ENCODE peak calls at places on chromosomes 2 and 18, in four cellular contexts. One of them, this sample, is unnamed.

GRCh38 chr18:79383388-79384056 is 12.2 kb upstream of the NFATC1 start:
- DNase-seq in M059J: no peak
- DNase-seq in left kidney: no peak
- DNase-seq in NCI-H2107: no peak
- DNase-seq in this sample: no peak

GRCh38 chr2:101731221-101732054 is 33.9 kb downstream of the MAP4K4 start:
- DNase-seq in M059J: peak
- DNase-seq in NCI-H2107: no peak
- DNase-seq in left kidney: peak
- DNase-seq in this sample: no peak

GRCh38 chr2:197847666-197848401 is 43.4 kb downstream of the PLCL1 start:
- DNase-seq in left kidney: no peak
- DNase-seq in NCI-H2107: no peak
- DNase-seq in M059J: no peak
- DNase-seq in this sample: no peak

GRCh38 chr2:38602136-38602731 is 494 bp downstream of the HNRNPLL start:
- DNase-seq in left kidney: peak
- DNase-seq in NCI-H2107: no peak
- DNase-seq in M059J: peak
- DNase-seq in this sample: no peak

GRCh38 chr2:207771421-207771820 is 1.7 kb upstream of the FZD5 start:
- DNase-seq in left kidney: no peak
- DNase-seq in NCI-H2107: no peak
- DNase-seq in M059J: no peak
- DNase-seq in this sample: no peak

GRCh38 chr2:26941486-26941885 is 29.0 kb upstream of the MAPRE3 start:
- DNase-seq in NCI-H2107: no peak
- DNase-seq in left kidney: no peak
- DNase-seq in M059J: peak
- DNase-seq in this sample: no peak

GRCh38 chr2:241689306-241689705 is 2.7 kb upstream of the DTYMK start:
- DNase-seq in M059J: no peak
- DNase-seq in NCI-H2107: no peak
- DNase-seq in left kidney: no peak
- DNase-seq in this sample: no peak

GRCh38 chr2:101080214-101081068 is 70.7 kb downstream of the TBC1D8 start:
- DNase-seq in NCI-H2107: no peak
- DNase-seq in left kidney: peak
- DNase-seq in M059J: no peak
- DNase-seq in this sample: no peak

GRCh38 chr2:179562330-179562885 is 297.8 kb upstream of the SESTD1 start:
- DNase-seq in left kidney: peak
- DNase-seq in NCI-H2107: peak
- DNase-seq in M059J: peak
- DNase-seq in this sample: peak

GRCh38 chr2:127097841-127098651 is 8.9 kb downstream of the BIN1 start:
- DNase-seq in left kidney: peak
- DNase-seq in M059J: no peak
- DNase-seq in NCI-H2107: no peak
- DNase-seq in this sample: no peak

GRCh38 chr2:127392828-127393578 is 5.2 kb upstream of the MAP3K2 start:
- DNase-seq in NCI-H2107: no peak
- DNase-seq in M059J: no peak
- DNase-seq in left kidney: no peak
- DNase-seq in this sample: no peak

GRCh38 chr2:45825001-45825651 is 173.7 kb downstream of the PRKCE start:
- DNase-seq in M059J: peak
- DNase-seq in NCI-H2107: peak
- DNase-seq in left kidney: peak
- DNase-seq in this sample: no peak

GRCh38 chr2:201964631-201965206 is 68.9 kb upstream of the FZD7 start:
- DNase-seq in left kidney: no peak
- DNase-seq in M059J: no peak
- DNase-seq in NCI-H2107: no peak
- DNase-seq in this sample: no peak

GRCh38 chr18:72673242-72673641 is 129.1 kb upstream of the CBLN2 start:
- DNase-seq in NCI-H2107: no peak
- DNase-seq in left kidney: no peak
- DNase-seq in M059J: no peak
- DNase-seq in this sample: no peak

GRCh38 chr2:96888082-96889011 is 18.5 kb upstream of the SEMA4C start:
- DNase-seq in NCI-H2107: no peak
- DNase-seq in M059J: no peak
- DNase-seq in left kidney: peak
- DNase-seq in this sample: no peak

GRCh38 chr2:133109772-133110171 is 439.8 kb upstream of the LYPD1 start:
- DNase-seq in NCI-H2107: no peak
- DNase-seq in left kidney: no peak
- DNase-seq in M059J: peak
- DNase-seq in this sample: no peak

GRCh38 chr18:57009836-57010235 is 137.1 kb upstream of the BOD1L2 start:
- DNase-seq in left kidney: no peak
- DNase-seq in NCI-H2107: no peak
- DNase-seq in M059J: no peak
- DNase-seq in this sample: no peak

GRCh38 chr2:44715671-44716077 is 225.8 kb upstream of the SIX3 start:
- DNase-seq in left kidney: peak
- DNase-seq in M059J: peak
- DNase-seq in NCI-H2107: peak
- DNase-seq in this sample: no peak

GRCh38 chr18:44638141-44638540 is 42.5 kb upstream of the SETBP1 start:
- DNase-seq in M059J: no peak
- DNase-seq in NCI-H2107: no peak
- DNase-seq in left kidney: peak
- DNase-seq in this sample: no peak

GRCh38 chr2:75447168-75447567 is 113.6 kb downstream of the EVA1A start:
- DNase-seq in left kidney: no peak
- DNase-seq in NCI-H2107: no peak
- DNase-seq in M059J: no peak
- DNase-seq in this sample: no peak

GRCh38 chr2:60453301-60453700 is 100.2 kb downstream of the BCL11A start:
- DNase-seq in M059J: no peak
- DNase-seq in NCI-H2107: no peak
- DNase-seq in left kidney: peak
- DNase-seq in this sample: no peak

GRCh38 chr2:19932928-19933327 is 31.1 kb upstream of the TTC32 start:
- DNase-seq in NCI-H2107: no peak
- DNase-seq in left kidney: no peak
- DNase-seq in M059J: no peak
- DNase-seq in this sample: no peak

GRCh38 chr2:25131567-25132295 is 36.6 kb downstream of the POMC start:
- DNase-seq in NCI-H2107: no peak
- DNase-seq in M059J: no peak
- DNase-seq in left kidney: peak
- DNase-seq in this sample: no peak

GRCh38 chr2:230849633-230850357 is 14.9 kb upstream of the ITM2C start:
- DNase-seq in NCI-H2107: no peak
- DNase-seq in M059J: no peak
- DNase-seq in left kidney: no peak
- DNase-seq in this sample: no peak

GRCh38 chr2:37631292-37631691 is 40.1 kb downstream of the CDC42EP3 start:
- DNase-seq in NCI-H2107: peak
- DNase-seq in M059J: no peak
- DNase-seq in left kidney: no peak
- DNase-seq in this sample: no peak

GRCh38 chr2:241878007-241878970 is 8.8 kb downstream of the RTP5 start:
- DNase-seq in M059J: peak
- DNase-seq in left kidney: peak
- DNase-seq in NCI-H2107: no peak
- DNase-seq in this sample: peak

GRCh38 chr2:149164296-149164695 is 125.8 kb downstream of the LYPD6B start:
- DNase-seq in NCI-H2107: no peak
- DNase-seq in left kidney: no peak
- DNase-seq in M059J: peak
- DNase-seq in this sample: no peak

GRCh38 chr2:227335713-227336112 is 10.7 kb downstream of the MFF start:
- DNase-seq in left kidney: no peak
- DNase-seq in M059J: no peak
- DNase-seq in NCI-H2107: no peak
- DNase-seq in this sample: no peak

GRCh38 chr2:134836986-134837385 is 1.4 kb upstream of the ACMSD start:
- DNase-seq in NCI-H2107: no peak
- DNase-seq in M059J: peak
- DNase-seq in left kidney: no peak
- DNase-seq in this sample: no peak

GRCh38 chr18:58761241-58761969 is 90.1 kb downstream of the MALT1 start:
- DNase-seq in left kidney: no peak
- DNase-seq in M059J: peak
- DNase-seq in NCI-H2107: no peak
- DNase-seq in this sample: no peak

GRCh38 chr2:233142355-233142897 is 82.3 kb downstream of the INPP5D start:
- DNase-seq in M059J: no peak
- DNase-seq in left kidney: no peak
- DNase-seq in NCI-H2107: no peak
- DNase-seq in this sample: no peak

GRCh38 chr2:152241956-152242355 is 66.4 kb upstream of the STAM2 start:
- DNase-seq in left kidney: no peak
- DNase-seq in NCI-H2107: no peak
- DNase-seq in M059J: peak
- DNase-seq in this sample: no peak

GRCh38 chr2:152336854-152337510 is 2.0 kb downstream of the FMNL2 start:
- DNase-seq in left kidney: peak
- DNase-seq in M059J: peak
- DNase-seq in NCI-H2107: no peak
- DNase-seq in this sample: no peak

GRCh38 chr2:240987588-240987987 is 10.8 kb upstream of the SNED1 start:
- DNase-seq in M059J: no peak
- DNase-seq in NCI-H2107: no peak
- DNase-seq in left kidney: no peak
- DNase-seq in this sample: no peak

GRCh38 chr2:17380003-17380402 is 138.2 kb downstream of the RAD51AP2 start:
- DNase-seq in M059J: no peak
- DNase-seq in left kidney: no peak
- DNase-seq in NCI-H2107: no peak
- DNase-seq in this sample: no peak

GRCh38 chr2:235666240-235666781 is 172.5 kb downstream of the AGAP1 start:
- DNase-seq in M059J: peak
- DNase-seq in NCI-H2107: no peak
- DNase-seq in left kidney: peak
- DNase-seq in this sample: peak

GRCh38 chr18:7645756-7646155 is 78.6 kb downstream of the PTPRM start:
- DNase-seq in NCI-H2107: no peak
- DNase-seq in left kidney: no peak
- DNase-seq in M059J: peak
- DNase-seq in this sample: no peak

GRCh38 chr2:36780231-36780808 is 83.8 kb downstream of the VIT start:
- DNase-seq in M059J: peak
- DNase-seq in NCI-H2107: no peak
- DNase-seq in left kidney: peak
- DNase-seq in this sample: peak

This sample was measured in NCI-H1930.